ENCODE peak calls at places on chromosomes 5 and 9, in eight cellular contexts. E is brain microvascular endothelial cell; S is progenitor cell of endocrine pancreas; L is mammary epithelial cell; B is gastrocnemius medialis; X is mesothelial cell of epicardium; Y is uterus; O is activated CD8-positive, alpha-beta T cell treated with anti-CD3 and anti-CD28 coated beads for 36 hours. G is an unnamed sample.

GRCh38 chr9:93898026-93898425 is 57.1 kb downstream of the BARX1 start:
- DNase-seq in L (no peak), O (no peak), E (no peak), S (no peak), Y (peak; percentile 3), X (no peak), B (no peak), G (no peak)

GRCh38 chr5:1882337-1883119 is at the start of gene IRX4:
- DNase-seq in X (no peak), L (peak; percentile 73), E (no peak), O (no peak), S (no peak), B (no peak), Y (no peak), G (peak; percentile 57)

GRCh38 chr9:31394040-31394473 is 990.4 kb upstream of the ACO1 start:
- DNase-seq in Y (no peak), O (no peak), X (no peak), L (peak; percentile 61), E (peak; percentile 14), B (no peak), S (no peak), G (peak; percentile 81)

GRCh38 chr5:74502479-74502950 is 138.0 kb downstream of the ENC1 start:
- DNase-seq in S (no peak), Y (no peak), E (no peak), B (no peak), L (no peak), O (no peak), X (no peak), G (no peak)

GRCh38 chr5:100517301-100517974 is 17.7 kb upstream of the FAM174A start:
- DNase-seq in Y (no peak), X (no peak), B (no peak), O (no peak), S (no peak), E (no peak), L (peak; percentile 49), G (peak; percentile 95)

GRCh38 chr9:93649610-93650261 is 73.4 kb downstream of the PHF2 start:
- DNase-seq in Y (peak; percentile 9), B (no peak), O (no peak), X (no peak), S (no peak), E (no peak), L (no peak), G (no peak)

GRCh38 chr9:71924576-71924975 is 13.1 kb downstream of the C9orf85 start:
- DNase-seq in E (no peak), Y (no peak), B (no peak), X (no peak), S (no peak), O (no peak), L (no peak), G (no peak)

GRCh38 chr5:130333089-130333488 is 428.8 kb downstream of the CHSY3 start:
- DNase-seq in B (no peak), S (no peak), X (no peak), Y (no peak), E (peak; percentile 74), L (peak; percentile 79), O (no peak), G (peak; percentile 77)

GRCh38 chr5:10527281-10527950 is 36.5 kb upstream of the ANKRD33B start:
- DNase-seq in X (no peak), S (no peak), Y (no peak), L (no peak), B (no peak), O (no peak), E (peak; percentile 44), G (no peak)

GRCh38 chr5:28678899-28679298 is 1640.5 kb upstream of the CDH9 start:
- DNase-seq in L (no peak), X (no peak), S (no peak), B (no peak), Y (no peak), O (no peak), E (no peak), G (no peak)

GRCh38 chr5:12023614-12024241 is 119.5 kb upstream of the CTNND2 start:
- DNase-seq in Y (no peak), X (no peak), O (peak; percentile 3), B (no peak), S (no peak), E (peak; percentile 18), L (peak; percentile 18), G (peak; percentile 60)

GRCh38 chr9:122780026-122780425 is 8.7 kb upstream of the OR5C1 start:
- DNase-seq in Y (no peak), B (no peak), S (no peak), X (no peak), L (peak; percentile 34), E (no peak), O (no peak), G (no peak)

GRCh38 chr5:168790037-168790635 is 211.0 kb upstream of the PANK3 start:
- DNase-seq in E (no peak), X (no peak), Y (no peak), O (no peak), B (no peak), L (no peak), S (no peak), G (no peak)

GRCh38 chr5:139650031-139650688 is 2.0 kb downstream of the CXXC5 start:
- DNase-seq in B (no peak), E (no peak), X (no peak), L (no peak), O (peak; percentile 60), Y (no peak), S (no peak), G (no peak)

GRCh38 chr9:761155-761792 is 80.2 kb upstream of the DMRT1 start:
- DNase-seq in B (no peak), S (no peak), L (no peak), O (no peak), E (peak; percentile 34), X (no peak), Y (no peak), G (no peak)

GRCh38 chr9:88725300-88726024 is 190.5 kb downstream of the NXNL2 start:
- DNase-seq in Y (no peak), O (no peak), S (no peak), X (no peak), B (no peak), L (no peak), E (no peak), G (no peak)

GRCh38 chr9:33946779-33947535 is 101.7 kb downstream of the UBAP2 start:
- DNase-seq in S (no peak), O (no peak), E (peak; percentile 91), Y (no peak), X (no peak), B (no peak), L (peak; percentile 87), G (peak; percentile 85)

GRCh38 chr9:126561582-126561981 is 52.1 kb upstream of the LMX1B start:
- DNase-seq in S (no peak), B (no peak), Y (no peak), E (no peak), L (no peak), O (no peak), X (no peak), G (peak; percentile 56)

GRCh38 chr5:89396262-89396975 is 513.4 kb upstream of the MEF2C start:
- DNase-seq in Y (no peak), E (peak; percentile 14), B (no peak), X (no peak), L (no peak), S (no peak), O (no peak), G (no peak)

GRCh38 chr5:142679744-142680143 is 6.1 kb downstream of the FGF1 start:
- DNase-seq in O (no peak), S (no peak), E (no peak), X (no peak), L (no peak), B (no peak), Y (no peak), G (no peak)

GRCh38 chr9:85483214-85483613 is 258.5 kb downstream of the AGTPBP1 start:
- DNase-seq in S (no peak), E (no peak), O (no peak), L (no peak), B (no peak), X (no peak), Y (no peak), G (no peak)
- TF ChIP-seq CTCF in S (peak; percentile 31), E (no peak), O (no peak), L (no peak), B (no peak), X (no peak), Y (no peak), G (no peak)

GRCh38 chr5:159444441-159445082 is 114.3 kb upstream of the IL12B start:
- DNase-seq in E (peak; percentile 47), O (no peak), X (no peak), B (no peak), S (no peak), Y (no peak), L (peak; percentile 60), G (peak; percentile 78)
- TF ChIP-seq CTCF in E (peak; percentile 57), O (peak; percentile 38), X (peak; percentile 11), B (peak; percentile 32), S (peak; percentile 56), Y (peak; percentile 55), L (peak; percentile 30), G (peak; percentile 84)

DNA sequence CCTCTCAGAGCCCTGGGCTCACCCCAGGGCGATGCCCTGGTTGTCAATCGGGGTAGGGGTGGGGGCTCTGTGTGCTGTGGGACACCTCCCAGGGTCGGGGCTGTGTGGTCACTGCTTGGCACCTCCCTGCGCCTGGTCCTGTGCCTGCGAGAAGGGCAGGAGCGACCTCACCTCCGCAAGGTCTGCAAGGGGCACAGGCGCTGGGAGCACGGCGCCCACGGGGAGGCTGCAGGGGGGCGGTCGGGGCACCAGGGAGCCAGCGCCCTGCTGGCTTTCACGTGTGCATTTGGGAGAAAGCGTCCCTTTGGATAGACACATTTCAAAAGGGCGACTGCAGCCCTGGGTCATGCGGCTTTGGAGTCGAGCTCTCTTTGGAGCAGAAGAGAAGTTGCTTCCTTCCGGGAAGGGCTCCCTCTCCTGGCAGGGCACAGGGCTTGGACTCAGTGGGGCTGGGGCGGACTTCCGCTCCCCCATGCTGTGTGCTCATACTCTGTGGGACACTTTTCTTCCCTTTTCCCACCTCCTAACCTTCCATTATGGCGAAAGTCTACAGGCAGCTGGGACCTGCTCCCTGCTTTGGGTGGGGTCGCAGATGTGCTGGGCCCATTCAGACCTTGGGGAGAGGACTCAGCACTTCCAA is 52.8 kb upstream of the SLC28A3 start:
- DNase-seq in S (no peak), X (no peak), O (no peak), L (no peak), E (no peak), B (no peak), Y (no peak), G (no peak)
- TF ChIP-seq CTCF in S (no peak), X (no peak), O (no peak), L (no peak), E (no peak), B (no peak), Y (no peak), G (no peak)

DNA sequence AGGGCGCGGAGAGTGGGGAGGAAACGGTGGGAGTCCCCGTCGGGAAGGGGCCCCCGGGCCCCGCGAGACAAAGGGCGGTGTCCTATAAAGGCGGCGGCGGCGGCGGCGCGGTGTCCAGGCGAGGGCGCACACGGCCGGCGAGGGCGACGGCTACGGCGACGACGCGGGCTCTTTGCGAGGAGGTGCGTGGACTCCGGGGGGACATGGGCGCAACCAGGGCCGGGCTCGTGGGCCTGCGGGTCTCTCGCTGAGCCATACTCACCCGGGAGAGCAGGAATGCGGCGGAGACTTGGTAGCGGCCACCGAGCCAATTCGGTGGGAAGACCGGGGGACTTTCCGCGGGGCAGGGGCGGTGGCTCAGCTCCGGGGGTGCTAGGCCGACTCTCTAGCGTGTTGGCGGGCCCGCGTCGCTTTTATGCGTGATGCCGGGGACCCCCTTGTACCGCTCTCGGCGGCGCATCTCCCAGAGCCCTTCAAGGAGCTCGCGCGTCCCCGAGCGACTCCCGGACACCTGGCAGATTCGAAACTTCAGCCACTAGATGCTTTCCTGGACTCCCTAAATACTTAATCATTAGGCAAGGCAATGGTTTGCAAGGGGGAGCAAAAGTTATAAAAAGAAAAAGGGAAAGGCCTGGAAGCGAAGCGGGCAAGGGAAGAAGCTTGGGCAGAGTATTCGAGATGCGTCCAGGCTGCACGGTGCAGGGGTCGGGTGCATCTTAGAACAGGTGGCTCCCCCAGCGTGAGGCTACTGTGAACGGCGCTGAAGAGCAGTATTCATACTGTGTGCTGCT is 5.9 kb upstream of the TAL2 start:
- DNase-seq in S (peak; percentile 47), X (no peak), L (peak; percentile 9), O (peak; percentile 8), Y (no peak), B (peak; percentile 19), E (no peak), G (peak; percentile 33)
- TF ChIP-seq CTCF in S (peak; percentile 48), X (no peak), L (no peak), O (no peak), Y (no peak), B (peak; percentile 62), E (no peak), G (no peak)